ENCODE peak calls at places on chromosomes 7 and 10, in seven cellular contexts. One of them, this sample, is unnamed.

GRCh38 chr10:102222798-102223197 is 3.3 kb upstream of the ELOVL3 start:
- DNase-seq in sigmoid colon: no peak
- DNase-seq in breast epithelium: no peak
- DNase-seq in H1: no peak
- DNase-seq in transverse colon: no peak
- DNase-seq in suprapubic skin: no peak
- DNase-seq in SK-N-SH: no peak
- DNase-seq in this sample: no peak

GRCh38 chr7:39709029-39709428 is 85.7 kb downstream of the RALA start:
- DNase-seq in breast epithelium: no peak
- DNase-seq in sigmoid colon: no peak
- DNase-seq in suprapubic skin: no peak
- DNase-seq in H1: no peak
- DNase-seq in SK-N-SH: no peak
- DNase-seq in transverse colon: no peak
- DNase-seq in this sample: no peak

GRCh38 chr10:113739031-113739430 is 12.5 kb upstream of the PLEKHS1 start:
- DNase-seq in suprapubic skin: no peak
- DNase-seq in H1: no peak
- DNase-seq in SK-N-SH: no peak
- DNase-seq in transverse colon: no peak
- DNase-seq in breast epithelium: no peak
- DNase-seq in sigmoid colon: no peak
- DNase-seq in this sample: no peak

GRCh38 chr10:91043173-91043910 is 122.5 kb upstream of the ANKRD1 start:
- DNase-seq in suprapubic skin: no peak
- DNase-seq in transverse colon: no peak
- DNase-seq in H1: no peak
- DNase-seq in SK-N-SH: peak; percentile 52
- DNase-seq in breast epithelium: no peak
- DNase-seq in sigmoid colon: no peak
- DNase-seq in this sample: no peak

GRCh38 chr10:80204801-80205477 is 398 bp downstream of the ANXA11 start:
- DNase-seq in breast epithelium: no peak
- DNase-seq in SK-N-SH: peak; percentile 81
- DNase-seq in H1: no peak
- DNase-seq in suprapubic skin: no peak
- DNase-seq in transverse colon: peak; percentile 47
- DNase-seq in sigmoid colon: peak; percentile 66
- DNase-seq in this sample: no peak

GRCh38 chr10:47290338-47290737 is 9.7 kb upstream of the GDF10 start:
- DNase-seq in breast epithelium: no peak
- DNase-seq in sigmoid colon: no peak
- DNase-seq in transverse colon: no peak
- DNase-seq in H1: no peak
- DNase-seq in SK-N-SH: no peak
- DNase-seq in suprapubic skin: peak; percentile 29
- DNase-seq in this sample: no peak

GRCh38 chr7:24477807-24478655 is 95.2 kb upstream of the PALS2 start:
- DNase-seq in H1: peak; percentile 49
- DNase-seq in sigmoid colon: no peak
- DNase-seq in transverse colon: no peak
- DNase-seq in suprapubic skin: no peak
- DNase-seq in SK-N-SH: no peak
- DNase-seq in breast epithelium: no peak
- DNase-seq in this sample: no peak

GRCh38 chr7:108234981-108235450 is 104.9 kb upstream of the LAMB4 start:
- DNase-seq in breast epithelium: no peak
- DNase-seq in suprapubic skin: no peak
- DNase-seq in sigmoid colon: no peak
- DNase-seq in transverse colon: no peak
- DNase-seq in SK-N-SH: no peak
- DNase-seq in H1: no peak
- DNase-seq in this sample: no peak

GRCh38 chr7:78734626-78735025 is 718.8 kb downstream of the MAGI2 start:
- DNase-seq in breast epithelium: no peak
- DNase-seq in SK-N-SH: no peak
- DNase-seq in H1: no peak
- DNase-seq in suprapubic skin: no peak
- DNase-seq in sigmoid colon: no peak
- DNase-seq in transverse colon: no peak
- DNase-seq in this sample: no peak

GRCh38 chr7:128074736-128075135 is 43.5 kb upstream of the LRRC4 start:
- DNase-seq in breast epithelium: no peak
- DNase-seq in SK-N-SH: no peak
- DNase-seq in sigmoid colon: no peak
- DNase-seq in transverse colon: no peak
- DNase-seq in suprapubic skin: no peak
- DNase-seq in H1: no peak
- DNase-seq in this sample: peak; percentile 58

GRCh38 chr7:1716263-1717094 is 46.4 kb downstream of the ELFN1 start:
- DNase-seq in transverse colon: no peak
- DNase-seq in SK-N-SH: peak; percentile 86
- DNase-seq in H1: no peak
- DNase-seq in suprapubic skin: no peak
- DNase-seq in breast epithelium: no peak
- DNase-seq in sigmoid colon: no peak
- DNase-seq in this sample: no peak

GRCh38 chr7:108863221-108863848 is 293.7 kb downstream of the DNAJB9 start:
- DNase-seq in H1: no peak
- DNase-seq in transverse colon: no peak
- DNase-seq in breast epithelium: no peak
- DNase-seq in sigmoid colon: no peak
- DNase-seq in suprapubic skin: no peak
- DNase-seq in SK-N-SH: no peak
- DNase-seq in this sample: no peak

GRCh38 chr7:3730271-3730670 is 429.2 kb downstream of the SDK1 start:
- DNase-seq in H1: no peak
- DNase-seq in transverse colon: no peak
- DNase-seq in breast epithelium: no peak
- DNase-seq in sigmoid colon: no peak
- DNase-seq in suprapubic skin: no peak
- DNase-seq in SK-N-SH: no peak
- DNase-seq in this sample: no peak

GRCh38 chr7:17709127-17709526 is 231.2 kb downstream of the SNX13 start:
- DNase-seq in breast epithelium: no peak
- DNase-seq in sigmoid colon: no peak
- DNase-seq in SK-N-SH: no peak
- DNase-seq in suprapubic skin: no peak
- DNase-seq in transverse colon: no peak
- DNase-seq in H1: no peak
- DNase-seq in this sample: no peak

GRCh38 chr10:78532480-78533046 is 498.9 kb downstream of the RPS24 start:
- DNase-seq in sigmoid colon: no peak
- DNase-seq in SK-N-SH: no peak
- DNase-seq in transverse colon: no peak
- DNase-seq in breast epithelium: no peak
- DNase-seq in H1: no peak
- DNase-seq in suprapubic skin: peak; percentile 56
- DNase-seq in this sample: no peak

GRCh38 chr7:91949221-91950009 is 8.8 kb downstream of the AKAP9 start:
- DNase-seq in H1: no peak
- DNase-seq in transverse colon: no peak
- DNase-seq in breast epithelium: no peak
- DNase-seq in SK-N-SH: no peak
- DNase-seq in suprapubic skin: no peak
- DNase-seq in sigmoid colon: no peak
- DNase-seq in this sample: no peak

GRCh38 chr10:100569687-100570517 is 34.2 kb downstream of the HIF1AN start:
- DNase-seq in breast epithelium: no peak
- DNase-seq in SK-N-SH: peak; percentile 27
- DNase-seq in H1: no peak
- DNase-seq in sigmoid colon: no peak
- DNase-seq in transverse colon: no peak
- DNase-seq in suprapubic skin: no peak
- DNase-seq in this sample: no peak

GRCh38 chr10:114350751-114351150 is 53.6 kb downstream of the AFAP1L2 start:
- DNase-seq in breast epithelium: no peak
- DNase-seq in SK-N-SH: no peak
- DNase-seq in suprapubic skin: no peak
- DNase-seq in H1: no peak
- DNase-seq in transverse colon: no peak
- DNase-seq in sigmoid colon: no peak
- DNase-seq in this sample: no peak

GRCh38 chr7:120273476-120273975 is 551 bp downstream of the KCND2 start:
- DNase-seq in transverse colon: no peak
- DNase-seq in suprapubic skin: no peak
- DNase-seq in breast epithelium: no peak
- DNase-seq in sigmoid colon: peak; percentile 68
- DNase-seq in SK-N-SH: peak; percentile 54
- DNase-seq in H1: no peak
- DNase-seq in this sample: no peak

GRCh38 chr7:70506463-70506862 is 625.5 kb upstream of the GALNT17 start:
- DNase-seq in transverse colon: no peak
- DNase-seq in breast epithelium: no peak
- DNase-seq in suprapubic skin: no peak
- DNase-seq in sigmoid colon: no peak
- DNase-seq in SK-N-SH: peak; percentile 82
- DNase-seq in H1: peak; percentile 17
- DNase-seq in this sample: no peak

GRCh38 chr7:78002715-78003114 is 204.1 kb downstream of the PHTF2 start:
- DNase-seq in transverse colon: no peak
- DNase-seq in sigmoid colon: no peak
- DNase-seq in H1: no peak
- DNase-seq in suprapubic skin: no peak
- DNase-seq in breast epithelium: no peak
- DNase-seq in SK-N-SH: no peak
- DNase-seq in this sample: no peak

GRCh38 chr10:5666324-5667220 is at the start of gene ASB13:
- DNase-seq in sigmoid colon: peak; percentile 82
- DNase-seq in transverse colon: peak; percentile 80
- DNase-seq in SK-N-SH: peak; percentile 93
- DNase-seq in breast epithelium: no peak
- DNase-seq in suprapubic skin: no peak
- DNase-seq in H1: no peak
- DNase-seq in this sample: peak; percentile 89

GRCh38 chr10:61076572-61077114 is 132.7 kb upstream of the RHOBTB1 start:
- DNase-seq in SK-N-SH: no peak
- DNase-seq in suprapubic skin: no peak
- DNase-seq in sigmoid colon: no peak
- DNase-seq in breast epithelium: no peak
- DNase-seq in H1: no peak
- DNase-seq in transverse colon: no peak
- DNase-seq in this sample: no peak

DNA sequence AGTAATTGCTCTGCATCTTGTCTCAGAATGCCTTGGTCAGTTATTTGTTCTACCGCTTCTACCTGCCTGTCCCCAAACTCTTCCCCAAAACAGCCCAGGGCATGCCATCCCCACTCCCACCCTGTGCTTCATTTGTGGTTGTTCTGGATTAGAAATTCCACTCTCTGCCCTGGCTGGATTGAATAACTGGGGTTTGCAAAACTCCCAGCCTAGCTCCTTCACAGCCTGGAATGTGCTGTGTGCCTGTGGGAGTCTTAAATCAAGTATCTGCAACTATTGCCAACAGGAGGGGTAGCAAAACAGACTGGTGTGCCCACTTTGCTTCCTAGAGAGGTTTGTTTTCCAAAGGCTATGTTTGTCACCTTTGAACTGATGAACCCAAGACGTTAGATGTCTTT is 24.2 kb downstream of the TSPAN15 start:
- DNase-seq in suprapubic skin: no peak
- DNase-seq in sigmoid colon: no peak
- DNase-seq in breast epithelium: no peak
- DNase-seq in H1: no peak
- DNase-seq in transverse colon: no peak
- DNase-seq in SK-N-SH: no peak
- DNase-seq in this sample: no peak
- TF ChIP-seq POLR2AphosphoS5 in suprapubic skin: no peak
- TF ChIP-seq POLR2AphosphoS5 in sigmoid colon: no peak
- TF ChIP-seq POLR2AphosphoS5 in breast epithelium: no peak
- TF ChIP-seq POLR2AphosphoS5 in H1: no peak
- TF ChIP-seq POLR2AphosphoS5 in transverse colon: no peak
- TF ChIP-seq POLR2AphosphoS5 in SK-N-SH: no peak
- TF ChIP-seq POLR2AphosphoS5 in this sample: no peak

GRCh38 chr7:27751888-27752660 is 12.1 kb downstream of the TAX1BP1 start:
- DNase-seq in SK-N-SH: no peak
- DNase-seq in H1: no peak
- DNase-seq in sigmoid colon: no peak
- DNase-seq in transverse colon: no peak
- DNase-seq in suprapubic skin: no peak
- DNase-seq in breast epithelium: no peak
- DNase-seq in this sample: no peak
- H3K27ac ChIP-seq in SK-N-SH: no peak overlapping the region
- H3K27ac ChIP-seq in H1: no peak overlapping the region
- H3K27ac ChIP-seq in sigmoid colon: no peak overlapping the region
- H3K27ac ChIP-seq in transverse colon: no peak overlapping the region
- H3K27ac ChIP-seq in suprapubic skin: no peak overlapping the region
- H3K27ac ChIP-seq in breast epithelium: no peak overlapping the region
- H3K27ac ChIP-seq in this sample: no peak overlapping the region

DNA sequence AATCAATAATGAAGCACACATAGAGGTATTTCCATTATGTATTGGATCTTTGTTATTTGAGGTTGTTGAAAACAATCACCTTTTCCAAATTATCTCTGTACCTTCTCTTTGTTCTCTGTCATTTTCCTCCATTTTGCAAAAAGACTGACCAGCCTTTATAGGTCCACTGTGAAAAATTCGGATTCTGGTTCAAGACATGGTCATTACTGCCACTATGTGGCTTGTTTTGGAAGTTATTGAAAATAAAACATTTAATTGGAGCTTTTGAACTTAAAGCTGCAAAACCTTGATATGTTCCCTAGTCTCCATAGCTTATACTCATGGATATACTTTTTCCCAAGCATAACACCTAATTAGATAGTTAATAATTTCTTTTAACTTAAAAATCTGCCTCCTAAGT is 1094.4 kb downstream of the NRG3 start:
- DNase-seq in breast epithelium: no peak
- DNase-seq in transverse colon: no peak
- DNase-seq in suprapubic skin: no peak
- DNase-seq in SK-N-SH: peak; percentile 14
- DNase-seq in H1: no peak
- DNase-seq in sigmoid colon: no peak
- DNase-seq in this sample: no peak
- TF ChIP-seq CTCF in breast epithelium: peak; percentile 36
- TF ChIP-seq CTCF in transverse colon: no peak
- TF ChIP-seq CTCF in suprapubic skin: peak; percentile 6
- TF ChIP-seq CTCF in SK-N-SH: peak; percentile 74
- TF ChIP-seq CTCF in H1: peak; percentile 30
- TF ChIP-seq CTCF in sigmoid colon: no peak
- TF ChIP-seq CTCF in this sample: no peak

GRCh38 chr10:30432631-30433285 is 1.2 kb upstream of the MAP3K8 start:
- DNase-seq in breast epithelium: no peak
- DNase-seq in transverse colon: peak; percentile 58
- DNase-seq in suprapubic skin: no peak
- DNase-seq in sigmoid colon: peak; percentile 70
- DNase-seq in H1: no peak
- DNase-seq in SK-N-SH: no peak
- DNase-seq in this sample: peak; percentile 82

GRCh38 chr10:30430544-30431298 is 3.3 kb upstream of the MAP3K8 start:
- DNase-seq in H1: no peak
- DNase-seq in suprapubic skin: no peak
- DNase-seq in transverse colon: no peak
- DNase-seq in breast epithelium: no peak
- DNase-seq in SK-N-SH: no peak
- DNase-seq in sigmoid colon: no peak
- DNase-seq in this sample: no peak

GRCh38 chr10:30433779-30434272 is at the start of gene MAP3K8:
- DNase-seq in SK-N-SH: peak; percentile 92
- DNase-seq in sigmoid colon: peak; percentile 94
- DNase-seq in transverse colon: peak; percentile 91
- DNase-seq in suprapubic skin: peak; percentile 95
- DNase-seq in H1: peak; percentile 56
- DNase-seq in breast epithelium: peak; percentile 82
- DNase-seq in this sample: peak; percentile 98

GRCh38 chr10:30433286-30433778 is 652 bp upstream of the MAP3K8 start:
- DNase-seq in SK-N-SH: peak; percentile 78
- DNase-seq in transverse colon: peak; percentile 84
- DNase-seq in suprapubic skin: peak; percentile 94
- DNase-seq in breast epithelium: peak; percentile 75
- DNase-seq in sigmoid colon: peak; percentile 92
- DNase-seq in H1: no peak
- DNase-seq in this sample: peak; percentile 92

GRCh38 chr10:30431435-30431911 is 2.5 kb upstream of the MAP3K8 start:
- DNase-seq in suprapubic skin: no peak
- DNase-seq in SK-N-SH: no peak
- DNase-seq in breast epithelium: no peak
- DNase-seq in H1: no peak
- DNase-seq in sigmoid colon: no peak
- DNase-seq in transverse colon: peak; percentile 68
- DNase-seq in this sample: peak; percentile 81
- TF ChIP-seq POLR2AphosphoS5 in suprapubic skin: no peak
- TF ChIP-seq POLR2AphosphoS5 in SK-N-SH: no peak
- TF ChIP-seq POLR2AphosphoS5 in breast epithelium: no peak
- TF ChIP-seq POLR2AphosphoS5 in H1: no peak
- TF ChIP-seq POLR2AphosphoS5 in sigmoid colon: no peak
- TF ChIP-seq POLR2AphosphoS5 in transverse colon: peak; percentile 77
- TF ChIP-seq POLR2AphosphoS5 in this sample: peak; percentile 13